ENCODE peak calls at places on chromosomes 7 and 10, in six cellular contexts. A is astrocyte of the spinal cord, C is neural crest cell, J is NCI-H1092 treated with DMSO at 0.1 percent for 48 hours, H is SIG-M5, L is COLO829. W is an unnamed sample.

GRCh38 chr7:151233111-151233701 is 923 bp downstream of the CHPF2 start:
- DNase-seq in A (peak; percentile 74), C (no peak), J (no peak), H (no peak), L (peak; percentile 47), W (peak; percentile 73)

GRCh38 chr7:142782922-142783900 is 12.4 kb downstream of the PRSS2 start:
- DNase-seq in A (peak; percentile 94), C (peak; percentile 82), J (peak; percentile 92), H (peak; percentile 11), L (peak; percentile 93), W (peak; percentile 81)

GRCh38 chr7:141551080-141551772 is at the start of gene AGK:
- DNase-seq in A (peak; percentile 77), C (peak; percentile 77), J (peak; percentile 89), H (no peak), L (peak; percentile 94), W (peak; percentile 29)

GRCh38 chr7:152989889-152990380 is 230.4 kb downstream of the ACTR3B start:
- DNase-seq in A (no peak), C (peak; percentile 18), J (no peak), H (no peak), L (no peak), W (no peak)

GRCh38 chr10:70634011-70634410 is 31.5 kb upstream of the PRF1 start:
- DNase-seq in A (no peak), C (no peak), J (no peak), H (no peak), L (no peak), W (no peak)

GRCh38 chr7:74474271-74474865 is 20.7 kb downstream of the GTF2IRD1 start:
- DNase-seq in A (no peak), C (no peak), J (no peak), H (no peak), L (no peak), W (no peak)

GRCh38 chr10:28545967-28546644 is 13.2 kb downstream of the WAC start:
- DNase-seq in A (no peak), C (no peak), J (no peak), H (no peak), L (no peak), W (no peak)

GRCh38 chr7:50926049-50926448 is 143.4 kb upstream of the GRB10 start:
- DNase-seq in A (no peak), C (no peak), J (no peak), H (no peak), L (no peak), W (no peak)

GRCh38 chr10:43861966-43862751 is 213.5 kb upstream of the ZNF32 start:
- DNase-seq in A (peak; percentile 82), C (no peak), J (no peak), H (no peak), L (no peak), W (peak; percentile 65)

GRCh38 chr7:148912758-148913541 is 28.9 kb upstream of the EZH2 start:
- DNase-seq in A (peak; percentile 6), C (no peak), J (no peak), H (no peak), L (no peak), W (no peak)